ENCODE peak calls at places on chromosomes 11 and 22, in ten cellular contexts. One of them, this sample, is unnamed. For H3K4me1, the result is how much of the 10 kb centered on the place peaks cover.

GRCh38 chr22:39252461-39253391 is 7.9 kb upstream of the PDGFB start:
- DNase-seq in heart left ventricle: no peak
- DNase-seq in MM.1S: no peak
- DNase-seq in psoas muscle: peak
- DNase-seq in naive thymus-derived CD4-positive, alpha-beta T cell: no peak
- DNase-seq in thyroid gland: no peak
- DNase-seq in body of pancreas: no peak
- DNase-seq in fibroblast of lung: no peak
- DNase-seq in heart right ventricle: no peak
- DNase-seq in pancreas: no peak
- DNase-seq in this sample: no peak

GRCh38 chr22:27820896-27821866 is 19.6 kb upstream of the MN1 start:
- DNase-seq in heart right ventricle: no peak
- DNase-seq in psoas muscle: no peak
- DNase-seq in naive thymus-derived CD4-positive, alpha-beta T cell: no peak
- DNase-seq in fibroblast of lung: no peak
- DNase-seq in body of pancreas: no peak
- DNase-seq in heart left ventricle: no peak
- DNase-seq in thyroid gland: no peak
- DNase-seq in pancreas: no peak
- DNase-seq in MM.1S: no peak
- DNase-seq in this sample: no peak

GRCh38 chr11:117273550-117274289 is 17.4 kb upstream of the BACE1-AS start:
- DNase-seq in naive thymus-derived CD4-positive, alpha-beta T cell: no peak
- DNase-seq in pancreas: no peak
- DNase-seq in thyroid gland: no peak
- DNase-seq in heart left ventricle: no peak
- DNase-seq in fibroblast of lung: peak
- DNase-seq in body of pancreas: no peak
- DNase-seq in heart right ventricle: no peak
- DNase-seq in psoas muscle: no peak
- DNase-seq in MM.1S: no peak
- DNase-seq in this sample: no peak

GRCh38 chr11:57426439-57426753 is 525 bp downstream of the SLC43A3 start:
- DNase-seq in pancreas: no peak
- DNase-seq in thyroid gland: no peak
- DNase-seq in heart left ventricle: no peak
- DNase-seq in naive thymus-derived CD4-positive, alpha-beta T cell: no peak
- DNase-seq in psoas muscle: no peak
- DNase-seq in MM.1S: no peak
- DNase-seq in body of pancreas: no peak
- DNase-seq in fibroblast of lung: no peak
- DNase-seq in heart right ventricle: no peak
- DNase-seq in this sample: no peak

GRCh38 chr11:32176223-32176811 is 85.4 kb downstream of the RCN1 start:
- DNase-seq in fibroblast of lung: peak
- DNase-seq in heart right ventricle: peak
- DNase-seq in MM.1S: peak
- DNase-seq in body of pancreas: peak
- DNase-seq in thyroid gland: peak
- DNase-seq in pancreas: peak
- DNase-seq in naive thymus-derived CD4-positive, alpha-beta T cell: peak
- DNase-seq in heart left ventricle: peak
- DNase-seq in psoas muscle: peak
- DNase-seq in this sample: peak

GRCh38 chr22:22740560-22741276 is 96.3 kb downstream of the GGTLC2 start:
- DNase-seq in heart right ventricle: no peak
- DNase-seq in fibroblast of lung: no peak
- DNase-seq in pancreas: no peak
- DNase-seq in psoas muscle: no peak
- DNase-seq in naive thymus-derived CD4-positive, alpha-beta T cell: no peak
- DNase-seq in body of pancreas: no peak
- DNase-seq in MM.1S: no peak
- DNase-seq in heart left ventricle: no peak
- DNase-seq in thyroid gland: no peak
- DNase-seq in this sample: no peak

GRCh38 chr11:33633251-33634003 is 67.2 kb downstream of the C11orf91 start:
- DNase-seq in psoas muscle: no peak
- DNase-seq in heart left ventricle: no peak
- DNase-seq in pancreas: no peak
- DNase-seq in body of pancreas: no peak
- DNase-seq in fibroblast of lung: peak
- DNase-seq in thyroid gland: no peak
- DNase-seq in MM.1S: no peak
- DNase-seq in naive thymus-derived CD4-positive, alpha-beta T cell: no peak
- DNase-seq in heart right ventricle: no peak
- DNase-seq in this sample: no peak

GRCh38 chr22:36287881-36288515 is 35.1 kb downstream of the APOL1 start:
- DNase-seq in naive thymus-derived CD4-positive, alpha-beta T cell: no peak
- DNase-seq in heart right ventricle: no peak
- DNase-seq in MM.1S: no peak
- DNase-seq in body of pancreas: no peak
- DNase-seq in pancreas: peak
- DNase-seq in psoas muscle: peak
- DNase-seq in fibroblast of lung: no peak
- DNase-seq in heart left ventricle: no peak
- DNase-seq in thyroid gland: no peak
- DNase-seq in this sample: no peak

GRCh38 chr11:27396259-27396839 is 33.3 kb upstream of the CCDC34 start:
- DNase-seq in naive thymus-derived CD4-positive, alpha-beta T cell: no peak
- DNase-seq in pancreas: no peak
- DNase-seq in fibroblast of lung: no peak
- DNase-seq in psoas muscle: no peak
- DNase-seq in heart left ventricle: no peak
- DNase-seq in MM.1S: no peak
- DNase-seq in heart right ventricle: no peak
- DNase-seq in thyroid gland: no peak
- DNase-seq in body of pancreas: no peak
- DNase-seq in this sample: no peak
- H3K27ac ChIP-seq in naive thymus-derived CD4-positive, alpha-beta T cell: no peak
- H3K27ac ChIP-seq in pancreas: peak
- H3K27ac ChIP-seq in fibroblast of lung: no peak
- H3K27ac ChIP-seq in psoas muscle: no peak
- H3K27ac ChIP-seq in heart left ventricle: no peak
- H3K27ac ChIP-seq in MM.1S: no peak
- H3K27ac ChIP-seq in heart right ventricle: no peak
- H3K27ac ChIP-seq in thyroid gland: no peak
- H3K27ac ChIP-seq in body of pancreas: peak
- H3K27ac ChIP-seq in this sample: no peak

DNA sequence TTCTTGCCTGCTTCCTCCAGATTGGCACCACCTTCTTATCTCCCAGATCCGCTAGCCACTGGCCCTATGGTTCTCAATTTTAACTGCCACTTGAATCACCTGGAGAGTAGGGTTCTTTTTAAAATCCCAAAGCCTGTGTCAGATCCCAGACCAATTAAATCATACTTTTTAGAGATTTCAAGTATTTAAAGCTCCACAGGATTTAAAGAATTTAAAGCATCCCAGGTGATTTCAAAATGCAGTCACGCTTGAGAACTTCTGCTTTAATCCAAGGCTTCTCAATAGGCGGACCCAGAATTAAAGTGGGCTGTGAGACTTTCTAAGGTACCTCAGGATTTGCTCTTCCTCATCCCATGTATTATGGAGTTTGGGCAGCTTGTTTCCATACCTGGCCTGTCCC is 400.0 kb downstream of the SOX6 start:
- DNase-seq in naive thymus-derived CD4-positive, alpha-beta T cell: no peak
- DNase-seq in psoas muscle: no peak
- DNase-seq in pancreas: no peak
- DNase-seq in heart left ventricle: no peak
- DNase-seq in body of pancreas: no peak
- DNase-seq in fibroblast of lung: no peak
- DNase-seq in thyroid gland: no peak
- DNase-seq in heart right ventricle: no peak
- DNase-seq in MM.1S: no peak
- DNase-seq in this sample: no peak
- H3K4me1 ChIP-seq in naive thymus-derived CD4-positive, alpha-beta T cell: under half
- H3K4me1 ChIP-seq in psoas muscle: under half
- H3K4me1 ChIP-seq in pancreas: under half
- H3K4me1 ChIP-seq in heart left ventricle: under half
- H3K4me1 ChIP-seq in body of pancreas: under half
- H3K4me1 ChIP-seq in fibroblast of lung: under half
- H3K4me1 ChIP-seq in thyroid gland: under half
- H3K4me1 ChIP-seq in heart right ventricle: under half
- H3K4me1 ChIP-seq in MM.1S: under half
- H3K4me1 ChIP-seq in this sample: under half

GRCh38 chr11:11568651-11569229 is 53.1 kb downstream of the GALNT18 start:
- DNase-seq in heart right ventricle: no peak
- DNase-seq in body of pancreas: no peak
- DNase-seq in pancreas: no peak
- DNase-seq in naive thymus-derived CD4-positive, alpha-beta T cell: no peak
- DNase-seq in fibroblast of lung: no peak
- DNase-seq in psoas muscle: no peak
- DNase-seq in heart left ventricle: no peak
- DNase-seq in thyroid gland: no peak
- DNase-seq in MM.1S: no peak
- DNase-seq in this sample: no peak
- H3K27ac ChIP-seq in heart right ventricle: peak
- H3K27ac ChIP-seq in body of pancreas: no peak
- H3K27ac ChIP-seq in pancreas: no peak
- H3K27ac ChIP-seq in naive thymus-derived CD4-positive, alpha-beta T cell: no peak
- H3K27ac ChIP-seq in fibroblast of lung: no peak
- H3K27ac ChIP-seq in psoas muscle: no peak
- H3K27ac ChIP-seq in heart left ventricle: no peak
- H3K27ac ChIP-seq in thyroid gland: no peak
- H3K27ac ChIP-seq in MM.1S: no peak
- H3K27ac ChIP-seq in this sample: no peak

GRCh38 chr11:63870351-63871197 is 31.7 kb downstream of the MARK2 start:
- DNase-seq in fibroblast of lung: no peak
- DNase-seq in heart left ventricle: no peak
- DNase-seq in psoas muscle: no peak
- DNase-seq in pancreas: no peak
- DNase-seq in body of pancreas: no peak
- DNase-seq in naive thymus-derived CD4-positive, alpha-beta T cell: no peak
- DNase-seq in heart right ventricle: no peak
- DNase-seq in MM.1S: no peak
- DNase-seq in thyroid gland: no peak
- DNase-seq in this sample: no peak

GRCh38 chr11:63868399-63869064 is 29.6 kb downstream of the MARK2 start:
- DNase-seq in naive thymus-derived CD4-positive, alpha-beta T cell: no peak
- DNase-seq in heart right ventricle: no peak
- DNase-seq in psoas muscle: no peak
- DNase-seq in pancreas: no peak
- DNase-seq in thyroid gland: no peak
- DNase-seq in fibroblast of lung: no peak
- DNase-seq in body of pancreas: no peak
- DNase-seq in heart left ventricle: no peak
- DNase-seq in MM.1S: no peak
- DNase-seq in this sample: no peak

GRCh38 chr11:63869171-63869591 is 30.3 kb downstream of the MARK2 start:
- DNase-seq in pancreas: no peak
- DNase-seq in psoas muscle: no peak
- DNase-seq in heart right ventricle: no peak
- DNase-seq in body of pancreas: no peak
- DNase-seq in MM.1S: no peak
- DNase-seq in naive thymus-derived CD4-positive, alpha-beta T cell: no peak
- DNase-seq in fibroblast of lung: no peak
- DNase-seq in thyroid gland: peak
- DNase-seq in heart left ventricle: no peak
- DNase-seq in this sample: no peak

GRCh38 chr11:63867511-63867910 is 28.6 kb downstream of the MARK2 start:
- DNase-seq in psoas muscle: no peak
- DNase-seq in naive thymus-derived CD4-positive, alpha-beta T cell: no peak
- DNase-seq in fibroblast of lung: no peak
- DNase-seq in MM.1S: no peak
- DNase-seq in pancreas: no peak
- DNase-seq in heart left ventricle: no peak
- DNase-seq in heart right ventricle: no peak
- DNase-seq in thyroid gland: no peak
- DNase-seq in body of pancreas: no peak
- DNase-seq in this sample: no peak

DNA sequence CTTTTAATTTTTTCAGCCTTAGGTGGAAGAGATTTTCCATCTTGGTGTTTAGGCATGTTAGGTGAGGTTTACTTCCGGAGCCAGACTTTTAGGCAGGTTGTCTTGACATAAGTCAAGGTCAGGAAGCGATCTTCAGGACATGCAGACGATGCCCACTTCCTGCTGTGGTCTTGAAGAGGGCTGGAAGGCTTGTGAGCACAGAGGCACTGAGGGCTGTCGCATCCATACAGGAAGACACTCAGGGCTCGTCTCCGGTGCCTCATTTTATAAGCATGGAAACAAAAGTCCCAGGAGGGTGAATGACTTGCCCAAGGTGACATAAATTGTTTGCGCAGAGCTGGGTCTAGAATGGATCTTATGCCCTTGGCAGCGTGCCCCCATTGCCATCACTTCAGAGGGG is 30.8 kb downstream of the MARK2 start:
- DNase-seq in naive thymus-derived CD4-positive, alpha-beta T cell: peak
- DNase-seq in pancreas: no peak
- DNase-seq in heart right ventricle: no peak
- DNase-seq in thyroid gland: no peak
- DNase-seq in MM.1S: no peak
- DNase-seq in heart left ventricle: no peak
- DNase-seq in body of pancreas: no peak
- DNase-seq in psoas muscle: no peak
- DNase-seq in fibroblast of lung: no peak
- DNase-seq in this sample: peak
- H3K4me1 ChIP-seq in naive thymus-derived CD4-positive, alpha-beta T cell: half or more
- H3K4me1 ChIP-seq in pancreas: half or more
- H3K4me1 ChIP-seq in heart right ventricle: half or more
- H3K4me1 ChIP-seq in thyroid gland: half or more
- H3K4me1 ChIP-seq in MM.1S: half or more
- H3K4me1 ChIP-seq in heart left ventricle: under half
- H3K4me1 ChIP-seq in body of pancreas: half or more
- H3K4me1 ChIP-seq in psoas muscle: half or more
- H3K4me1 ChIP-seq in fibroblast of lung: under half
- H3K4me1 ChIP-seq in this sample: half or more

DNA sequence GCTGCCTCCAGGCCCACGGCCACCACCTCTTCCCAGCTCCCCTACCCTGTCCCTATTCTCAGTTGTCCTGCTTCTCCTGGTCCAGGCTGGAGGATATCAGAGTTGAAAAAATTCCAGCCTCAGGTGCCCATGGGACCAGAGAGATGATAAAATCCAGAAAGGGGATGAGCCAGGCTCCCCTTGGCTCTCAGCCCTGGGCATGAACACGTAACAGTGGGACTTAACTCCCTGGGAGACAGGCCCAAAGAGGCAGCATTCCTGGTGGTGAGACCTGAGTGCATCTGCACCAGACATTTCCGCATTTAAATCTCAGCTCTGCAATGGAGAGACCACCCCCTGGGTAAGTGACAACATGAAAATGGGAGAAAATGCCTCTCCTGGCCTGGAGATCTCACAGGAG is 10.4 kb upstream of the SLC39A13 start:
- DNase-seq in body of pancreas: no peak
- DNase-seq in fibroblast of lung: no peak
- DNase-seq in pancreas: no peak
- DNase-seq in psoas muscle: peak
- DNase-seq in MM.1S: no peak
- DNase-seq in heart left ventricle: no peak
- DNase-seq in heart right ventricle: no peak
- DNase-seq in thyroid gland: no peak
- DNase-seq in naive thymus-derived CD4-positive, alpha-beta T cell: no peak
- DNase-seq in this sample: no peak
- H3K27ac ChIP-seq in body of pancreas: no peak
- H3K27ac ChIP-seq in fibroblast of lung: no peak
- H3K27ac ChIP-seq in pancreas: no peak
- H3K27ac ChIP-seq in psoas muscle: no peak
- H3K27ac ChIP-seq in MM.1S: no peak
- H3K27ac ChIP-seq in heart left ventricle: no peak
- H3K27ac ChIP-seq in heart right ventricle: no peak
- H3K27ac ChIP-seq in thyroid gland: no peak
- H3K27ac ChIP-seq in naive thymus-derived CD4-positive, alpha-beta T cell: no peak
- H3K27ac ChIP-seq in this sample: no peak

This sample was measured in CD8-positive, alpha-beta T cell.